ENCODE peak calls at places on chromosomes 7 and 10, in seven cellular contexts. B is BE2C, X is fibroblast of lung, Z is WERI-Rb-1, T is heart left ventricle, O is fibroblast of pulmonary artery, J is lower lobe of right lung. E is an unnamed sample.

GRCh38 chr7:67671006-67671405 is 674.4 kb downstream of the TYW1 start:
- DNase-seq in X (no peak), Z (no peak), O (no peak), J (no peak), T (no peak), B (no peak), E (no peak)

GRCh38 chr10:85651507-85651902 is 715.1 kb downstream of the GRID1 start:
- DNase-seq in O (no peak), X (no peak), T (peak; percentile 39), Z (no peak), B (no peak), J (no peak), E (no peak)

GRCh38 chr10:33509231-33509871 is 174.9 kb upstream of the NRP1 start:
- DNase-seq in J (peak; percentile 57), O (peak; percentile 86), T (peak; percentile 29), B (peak; percentile 62), X (peak; percentile 96), Z (no peak), E (no peak)

GRCh38 chr10:67015225-67015624 is 89.4 kb downstream of the LRRTM3 start:
- DNase-seq in J (no peak), B (no peak), X (no peak), Z (no peak), O (peak; percentile 1), T (no peak), E (no peak)

GRCh38 chr7:114791771-114792170 is 130.1 kb upstream of the MDFIC start:
- DNase-seq in B (no peak), X (peak; percentile 27), Z (no peak), T (no peak), O (no peak), J (no peak), E (no peak)

GRCh38 chr7:7662527-7662926 is 22.0 kb downstream of the UMAD1 start:
- DNase-seq in O (no peak), B (peak; percentile 38), T (no peak), X (peak; percentile 2), J (no peak), Z (peak; percentile 54), E (no peak)

GRCh38 chr7:1966631-1967200 is 266.0 kb downstream of the MAD1L1 start:
- DNase-seq in Z (peak; percentile 37), X (no peak), T (peak; percentile 12), O (no peak), B (peak; percentile 1), J (peak; percentile 24), E (peak; percentile 53)

GRCh38 chr7:1419688-1420087 is 39.6 kb downstream of the MICALL2 start:
- DNase-seq in J (no peak), Z (no peak), T (no peak), B (no peak), X (no peak), O (no peak), E (no peak)

DNA sequence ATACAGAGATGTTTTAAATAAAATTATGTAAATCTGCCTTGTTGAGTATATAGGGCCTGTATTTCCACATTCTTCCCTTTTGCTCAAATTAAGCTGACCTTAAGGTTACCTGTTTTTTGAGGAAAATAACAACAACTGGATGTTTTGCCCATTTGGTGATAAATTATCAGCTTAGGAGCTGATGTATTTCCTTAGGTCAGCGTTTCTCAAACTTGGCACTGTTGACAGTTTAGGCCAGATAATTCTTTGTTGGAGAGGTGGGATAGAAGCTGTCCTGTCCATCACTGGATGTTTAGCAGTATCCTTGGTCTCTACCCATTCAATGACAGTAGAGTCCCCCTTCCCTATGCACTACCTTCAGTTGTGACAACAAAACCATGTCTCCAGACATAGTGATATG is 7.2 kb downstream of the GSTO2 start:
- DNase-seq in O (no peak), Z (no peak), B (no peak), J (no peak), X (no peak), T (no peak), E (no peak)
- H3K4me3 ChIP-seq in O (no peak overlapping the region), Z (no peak overlapping the region), B (no peak overlapping the region), J (no peak overlapping the region), X (no peak overlapping the region), T (no peak overlapping the region), E (no peak overlapping the region)

GRCh38 chr10:17805921-17806577 is 3.1 kb upstream of the MRC1 start:
- DNase-seq in X (no peak), T (no peak), Z (peak; percentile 48), J (no peak), B (no peak), O (no peak), E (no peak)
- TF ChIP-seq CTCF in X (no peak), T (no peak), Z (peak; percentile 63), J (peak; percentile 9), B (no peak), O (no peak), E (peak; percentile 10)

GRCh38 chr10:132398566-132398991 is 1.6 kb downstream of the PWWP2B start:
- DNase-seq in B (no peak), O (no peak), J (peak; percentile 54), Z (no peak), X (no peak), T (peak; percentile 27), E (peak; percentile 66)
- H3K4me3 ChIP-seq in B (peak overlapping the region; percentile 75), O (no peak overlapping the region), J (peak overlapping the region; percentile 75), Z (no peak overlapping the region), X (no peak overlapping the region), T (peak overlapping the region; percentile 95), E (peak overlapping the region; percentile 72)

GRCh38 chr7:91089382-91089963 is 174.8 kb upstream of the FZD1 start:
- DNase-seq in B (no peak), Z (no peak), O (peak; percentile 63), X (peak; percentile 30), T (no peak), J (no peak), E (no peak)

GRCh38 chr7:91088156-91088555 is 176.1 kb upstream of the FZD1 start:
- DNase-seq in T (no peak), Z (no peak), J (no peak), O (no peak), X (no peak), B (no peak), E (no peak)

GRCh38 chr7:91093181-91093580 is 171.1 kb upstream of the FZD1 start:
- DNase-seq in Z (no peak), X (no peak), J (no peak), B (no peak), O (no peak), T (no peak), E (no peak)

GRCh38 chr7:91091631-91092030 is 172.6 kb upstream of the FZD1 start:
- DNase-seq in T (no peak), B (no peak), X (no peak), Z (no peak), O (no peak), J (no peak), E (no peak)

DNA sequence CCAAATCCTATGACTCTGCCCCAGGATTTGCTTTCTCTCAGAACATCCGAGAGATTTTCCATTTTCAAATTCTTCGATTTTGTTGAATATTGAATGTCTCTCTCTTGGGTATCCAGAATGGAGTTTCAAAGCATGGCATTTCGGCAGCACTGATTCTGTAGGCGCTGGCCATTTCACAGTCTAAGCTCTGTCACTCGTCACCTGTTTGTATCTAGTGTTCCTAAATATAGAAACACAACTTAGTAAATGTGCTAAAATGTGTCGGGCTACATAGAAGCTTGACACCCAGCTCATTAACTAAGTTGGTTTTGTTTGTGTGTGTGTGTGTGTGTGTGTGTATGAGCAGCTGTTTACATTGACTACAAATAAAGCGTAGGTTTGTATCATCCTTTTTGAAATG is 173.5 kb upstream of the FZD1 start:
- DNase-seq in O (no peak), Z (no peak), J (no peak), X (no peak), B (no peak), T (no peak), E (no peak)
- TF ChIP-seq CTCF in O (no peak), Z (no peak), J (no peak), X (no peak), B (no peak), T (no peak), E (no peak)

GRCh38 chr10:62813453-62813852 is 2.7 kb downstream of the EGR2 start:
- DNase-seq in B (no peak), J (no peak), T (no peak), X (no peak), Z (no peak), O (no peak), E (no peak)

GRCh38 chr10:62814901-62815372 is 1.2 kb downstream of the EGR2 start:
- DNase-seq in T (peak; percentile 35), O (no peak), X (peak; percentile 28), Z (no peak), B (no peak), J (peak; percentile 49), E (peak; percentile 67)

GRCh38 chr10:62811159-62811875 is 4.8 kb downstream of the EGR2 start:
- DNase-seq in B (no peak), O (no peak), X (no peak), Z (no peak), T (no peak), J (no peak), E (no peak)

GRCh38 chr10:62813981-62814380 is 2.2 kb downstream of the EGR2 start:
- DNase-seq in X (no peak), B (no peak), O (no peak), J (no peak), T (no peak), Z (no peak), E (no peak)

DNA sequence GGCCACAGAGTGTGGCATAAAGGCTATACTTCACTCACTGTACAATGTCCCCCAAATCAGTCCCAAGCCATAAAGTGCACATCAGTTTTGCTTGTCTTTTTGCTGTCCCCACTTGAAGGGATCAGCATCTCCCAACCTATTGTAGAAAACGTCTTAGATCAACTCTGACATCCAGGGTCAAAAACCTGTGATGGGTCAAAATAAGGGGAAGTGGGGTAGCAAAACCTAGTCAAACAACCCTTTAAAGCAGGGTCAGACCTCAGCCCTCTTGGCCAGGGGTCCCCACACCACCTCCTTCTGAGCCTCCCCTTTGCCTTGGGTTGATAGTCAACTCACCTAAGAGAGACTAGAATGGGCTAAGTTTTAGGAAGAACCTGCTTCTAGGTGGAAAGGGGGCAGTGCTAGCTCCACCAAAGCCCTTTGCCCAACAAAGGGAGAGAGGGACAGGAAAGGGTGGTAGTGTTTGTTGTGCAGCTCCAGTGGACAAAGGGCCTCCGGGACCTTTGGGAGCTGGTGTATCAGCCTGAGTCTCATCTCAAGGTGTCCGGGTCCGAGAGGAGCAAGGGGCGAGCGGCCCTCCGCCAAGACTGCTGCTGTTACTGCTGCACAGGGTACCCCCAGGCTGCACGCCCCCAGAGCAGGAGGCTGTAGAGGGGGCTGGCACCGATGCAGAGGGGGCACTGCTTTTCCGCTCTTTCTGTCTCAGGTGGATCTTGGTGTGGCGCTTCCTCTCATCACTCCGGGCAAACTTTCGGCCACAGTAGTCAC is 3.3 kb downstream of the EGR2 start:
- DNase-seq in B (no peak), O (no peak), X (no peak), J (no peak), Z (no peak), T (no peak), E (peak; percentile 63)
- H3K4me3 ChIP-seq in B (no peak overlapping the region), O (no peak overlapping the region), X (no peak overlapping the region), J (no peak overlapping the region), Z (no peak overlapping the region), T (no peak overlapping the region), E (no peak overlapping the region)

DNA sequence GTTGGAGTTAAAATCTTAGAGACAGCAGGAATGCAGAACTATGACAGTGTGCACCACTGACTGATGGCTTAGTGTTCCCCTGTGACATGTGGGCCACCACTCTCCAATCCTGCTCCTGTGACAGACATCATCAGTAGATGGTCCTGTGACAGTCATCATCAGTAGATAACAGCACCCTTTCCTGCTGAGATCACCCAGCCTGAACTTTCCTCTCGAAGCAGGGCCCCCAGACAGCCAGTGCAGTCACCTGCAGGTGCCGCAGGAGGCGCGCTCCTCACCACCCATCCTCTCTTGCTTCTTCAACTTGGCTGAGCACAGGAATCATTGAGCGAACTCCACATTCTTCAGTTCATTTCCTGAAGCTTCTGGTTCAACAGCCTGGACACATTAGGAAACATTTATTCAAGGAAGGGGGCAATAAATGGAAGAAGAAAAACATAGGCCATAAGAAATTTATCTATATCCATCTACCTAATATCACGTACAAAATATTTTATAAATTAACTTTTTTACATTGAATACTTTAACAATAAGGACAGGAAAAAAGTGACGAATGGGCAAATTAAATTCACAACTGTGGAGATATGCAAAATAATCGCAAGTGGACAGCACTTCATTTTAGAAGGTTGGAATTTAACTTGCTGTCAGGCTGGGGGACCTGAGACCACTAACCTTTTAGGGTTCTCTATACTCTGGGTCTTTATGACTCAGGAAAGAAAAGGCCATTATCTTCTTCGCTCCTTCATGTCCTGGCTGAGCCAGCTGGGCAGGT is 32.0 kb upstream of the MKI67 start:
- DNase-seq in B (no peak), J (no peak), Z (no peak), O (no peak), X (no peak), T (no peak), E (no peak)
- TF ChIP-seq CTCF in B (no peak), J (no peak), Z (no peak), O (no peak), X (no peak), T (no peak), E (no peak)

E was measured in upper lobe of right lung.